ENCODE peak calls at places on chromosomes 11 and 22, in eight cellular contexts. K is GM12891, J is prostate gland, D is NB4, I is adrenal gland, Q is K562, V is sigmoid colon, L is stomach. R is an unnamed sample.

GRCh38 chr11:128052912-128053641 is 534.3 kb downstream of the ETS1 start:
- DNase-seq in K (no peak), J (no peak), D (peak; percentile 42), I (no peak), Q (no peak), V (no peak), L (no peak), R (no peak)

GRCh38 chr22:40509401-40510134 is 127.0 kb downstream of the MRTFA start:
- DNase-seq in K (no peak), J (no peak), D (no peak), I (peak; percentile 70), Q (no peak), V (peak; percentile 86), L (peak; percentile 34), R (no peak)

GRCh38 chr11:6926208-6927029 is at the start of gene ZNF215:
- DNase-seq in K (peak; percentile 39), J (peak; percentile 33), D (no peak), I (peak; percentile 85), Q (peak; percentile 94), V (peak; percentile 85), L (peak; percentile 56), R (peak; percentile 63)

GRCh38 chr22:32518848-32519247 is 44.2 kb downstream of the FBXO7 start:
- DNase-seq in K (no peak), J (no peak), D (peak; percentile 30), I (no peak), Q (peak; percentile 29), V (no peak), L (no peak), R (no peak)

GRCh38 chr11:128226106-128226716 is 361.1 kb downstream of the ETS1 start:
- DNase-seq in K (no peak), J (no peak), D (no peak), I (no peak), Q (no peak), V (no peak), L (no peak), R (no peak)

GRCh38 chr11:63619967-63620366 is 5.7 kb upstream of the PLAAT3 start:
- DNase-seq in K (no peak), J (no peak), D (no peak), I (no peak), Q (no peak), V (no peak), L (no peak), R (no peak)

GRCh38 chr11:96741068-96741467 is 351.3 kb downstream of the JRKL start:
- DNase-seq in K (no peak), J (no peak), D (no peak), I (no peak), Q (no peak), V (no peak), L (no peak), R (no peak)

GRCh38 chr22:49975543-49976389 is 15.2 kb downstream of the PIM3 start:
- DNase-seq in K (no peak), J (no peak), D (peak; percentile 19), I (no peak), Q (peak; percentile 36), V (peak; percentile 69), L (peak; percentile 23), R (no peak)

GRCh38 chr11:78208257-78209165 is 19.8 kb downstream of the USP35 start:
- DNase-seq in K (no peak), J (no peak), D (no peak), I (no peak), Q (no peak), V (peak; percentile 49), L (no peak), R (no peak)

GRCh38 chr11:66418168-66418985 is 2.5 kb upstream of the NPAS4 start:
- DNase-seq in K (peak; percentile 49), J (peak; percentile 25), D (peak; percentile 93), I (peak; percentile 95), Q (peak; percentile 74), V (peak; percentile 97), L (peak; percentile 48), R (peak; percentile 96)

GRCh38 chr22:46119729-46120419 is 30.5 kb upstream of the PPARA start:
- DNase-seq in K (no peak), J (no peak), D (no peak), I (peak; percentile 90), Q (peak; percentile 60), V (peak; percentile 85), L (no peak), R (no peak)

GRCh38 chr22:31646186-31647019 is 15.6 kb downstream of the PISD start:
- DNase-seq in K (no peak), J (no peak), D (no peak), I (peak; percentile 84), Q (no peak), V (no peak), L (no peak), R (peak; percentile 54)

GRCh38 chr11:122036022-122036421 is 80.0 kb downstream of the BLID start:
- DNase-seq in K (no peak), J (no peak), D (no peak), I (no peak), Q (no peak), V (no peak), L (no peak), R (no peak)

GRCh38 chr11:66768088-66768521 is 39.1 kb upstream of the SPTBN2 start:
- DNase-seq in K (no peak), J (no peak), D (peak; percentile 66), I (no peak), Q (no peak), V (no peak), L (no peak), R (no peak)

GRCh38 chr11:46223252-46223513 is 54.3 kb upstream of the CREB3L1 start:
- DNase-seq in K (no peak), J (no peak), D (no peak), I (no peak), Q (no peak), V (no peak), L (no peak), R (no peak)

GRCh38 chr11:34188181-34188580 is 82.8 kb downstream of the NAT10 start:
- DNase-seq in K (no peak), J (no peak), D (no peak), I (no peak), Q (no peak), V (no peak), L (no peak), R (no peak)

GRCh38 chr22:40367342-40367741 is 3.1 kb upstream of the SGSM3 start:
- DNase-seq in K (no peak), J (peak; percentile 71), D (no peak), I (no peak), Q (no peak), V (no peak), L (peak; percentile 57), R (no peak)

GRCh38 chr22:42897960-42898359 is 40.9 kb upstream of the ARFGAP3 start:
- DNase-seq in K (no peak), J (no peak), D (no peak), I (no peak), Q (no peak), V (no peak), L (no peak), R (no peak)

GRCh38 chr11:47914743-47915142 is 65.6 kb upstream of the PTPRJ start:
- DNase-seq in K (no peak), J (no peak), D (no peak), I (no peak), Q (no peak), V (no peak), L (no peak), R (no peak)

GRCh38 chr22:19291580-19292261 is at the start of gene CLTCL1:
- DNase-seq in K (peak; percentile 93), J (peak; percentile 80), D (peak; percentile 80), I (peak; percentile 88), Q (peak; percentile 100), V (peak; percentile 90), L (peak; percentile 84), R (peak; percentile 72)
- TF ChIP-seq POLR2A in K (no peak), J (peak; percentile 18), D (peak; percentile 16), I (peak; percentile 76), Q (peak; percentile 89), V (no peak), L (no peak), R (peak; percentile 58)

GRCh38 chr11:95067042-95067827 is 516 bp downstream of the SRSF8 start:
- DNase-seq in K (peak; percentile 30), J (peak; percentile 67), D (peak; percentile 87), I (peak; percentile 88), Q (peak; percentile 64), V (peak; percentile 93), L (peak; percentile 82), R (no peak)
- TF ChIP-seq POLR2A in K (peak; percentile 62), J (peak; percentile 48), D (peak; percentile 57), I (peak; percentile 80), Q (peak; percentile 87), V (no peak), L (no peak), R (no peak)

GRCh38 chr11:61295596-61295926 is 445 bp upstream of the VWCE start:
- DNase-seq in K (no peak), J (no peak), D (no peak), I (peak; percentile 40), Q (no peak), V (no peak), L (peak; percentile 34), R (no peak)

GRCh38 chr11:61297341-61297740 is 2.2 kb upstream of the VWCE start:
- DNase-seq in K (no peak), J (peak; percentile 21), D (no peak), I (no peak), Q (no peak), V (no peak), L (no peak), R (no peak)

GRCh38 chr11:61293869-61294716 is 1.0 kb downstream of the VWCE start:
- DNase-seq in K (peak; percentile 67), J (no peak), D (peak; percentile 47), I (peak; percentile 63), Q (no peak), V (peak; percentile 85), L (peak; percentile 37), R (peak; percentile 49)

GRCh38 chr11:61297741-61298140 is 2.6 kb upstream of the VWCE start:
- DNase-seq in K (no peak), J (peak; percentile 67), D (peak; percentile 81), I (peak; percentile 43), Q (no peak), V (peak; percentile 78), L (no peak), R (peak; percentile 63)

GRCh38 chr11:61294717-61295595 is at the start of gene VWCE:
- DNase-seq in K (peak; percentile 96), J (peak; percentile 26), D (peak; percentile 82), I (peak; percentile 64), Q (no peak), V (peak; percentile 70), L (peak; percentile 71), R (peak; percentile 49)
- TF ChIP-seq POLR2A in K (peak; percentile 71), J (peak; percentile 10), D (no peak), I (no peak), Q (no peak), V (no peak), L (no peak), R (no peak)

DNA sequence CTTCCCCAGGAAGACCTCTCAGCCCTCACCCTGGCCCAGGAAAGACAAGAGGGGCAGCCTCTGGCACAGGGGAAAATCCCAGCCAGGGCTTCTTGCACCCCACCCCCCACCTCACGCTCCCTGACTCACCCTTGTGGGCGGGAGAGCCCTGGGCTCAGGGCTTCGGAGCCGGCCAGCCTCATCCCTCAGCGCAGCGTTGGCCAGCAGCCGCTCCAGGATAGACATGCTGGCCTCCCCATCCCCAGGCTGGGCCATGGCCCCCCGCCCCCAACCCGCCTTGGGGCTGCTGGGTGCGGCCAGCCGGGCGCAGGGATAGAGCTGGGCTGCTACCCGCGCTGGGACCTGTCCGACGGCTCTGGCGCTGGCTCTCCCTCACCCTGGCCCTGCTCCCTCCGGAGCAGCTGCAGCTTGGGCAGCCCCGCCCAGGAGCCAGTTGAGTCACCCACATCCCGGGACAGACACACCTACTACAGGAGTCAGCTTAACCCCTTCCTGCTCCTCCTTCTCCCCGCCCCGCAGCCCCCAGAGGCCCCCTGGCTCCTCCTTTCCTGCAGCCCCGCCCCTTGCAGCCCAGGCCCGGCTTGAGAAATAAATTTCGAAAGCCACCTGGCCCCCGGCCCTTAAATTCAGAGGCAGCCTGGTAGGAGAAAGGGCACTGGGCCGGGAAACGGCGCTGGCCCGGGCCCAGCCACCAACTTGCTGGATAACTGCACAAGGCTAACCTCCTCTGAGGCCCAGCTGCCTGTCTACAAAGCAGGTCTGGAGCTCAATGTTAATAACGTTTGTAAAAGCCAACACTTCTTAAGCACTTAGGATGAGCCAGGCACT is 13.4 kb downstream of the TNKS1BP1 start:
- DNase-seq in K (peak; percentile 88), J (peak; percentile 97), D (peak; percentile 97), I (peak; percentile 98), Q (peak; percentile 95), V (peak; percentile 98), L (peak; percentile 94), R (peak; percentile 96)
- TF ChIP-seq POLR2A in K (no peak), J (peak; percentile 85), D (no peak), I (peak; percentile 96), Q (peak; percentile 37), V (no peak), L (no peak), R (peak; percentile 94)